ENCODE peak calls at places on chromosome 9, in eight cellular contexts. One of them, this sample, is unnamed.

GRCh38 chr9:84781431-84781830 is 111.9 kb downstream of the NTRK2 start:
- DNase-seq in SK-N-SH: peak; percentile 15
- DNase-seq in endothelial cell of umbilical vein: peak; percentile 33
- DNase-seq in HepG2: peak; percentile 23
- DNase-seq in K562: no peak
- DNase-seq in H1: no peak
- DNase-seq in HCT116: no peak
- DNase-seq in GM12878: no peak
- DNase-seq in this sample: no peak

GRCh38 chr9:90020277-90020871 is 415.6 kb downstream of the GADD45G start:
- DNase-seq in HCT116: no peak
- DNase-seq in K562: no peak
- DNase-seq in SK-N-SH: no peak
- DNase-seq in H1: no peak
- DNase-seq in GM12878: no peak
- DNase-seq in HepG2: no peak
- DNase-seq in endothelial cell of umbilical vein: no peak
- DNase-seq in this sample: no peak

GRCh38 chr9:131178382-131178781 is 53.0 kb downstream of the NUP214 start:
- DNase-seq in H1: peak; percentile 87
- DNase-seq in HCT116: peak; percentile 39
- DNase-seq in endothelial cell of umbilical vein: peak; percentile 87
- DNase-seq in GM12878: peak; percentile 23
- DNase-seq in HepG2: peak; percentile 35
- DNase-seq in SK-N-SH: peak; percentile 83
- DNase-seq in K562: peak; percentile 100
- DNase-seq in this sample: no peak

GRCh38 chr9:8261737-8262136 is 462.2 kb upstream of the DMAC1 start:
- DNase-seq in endothelial cell of umbilical vein: no peak
- DNase-seq in K562: no peak
- DNase-seq in SK-N-SH: no peak
- DNase-seq in HepG2: no peak
- DNase-seq in H1: no peak
- DNase-seq in HCT116: no peak
- DNase-seq in GM12878: no peak
- DNase-seq in this sample: no peak

GRCh38 chr9:19641046-19641445 is 147.8 kb downstream of the SLC24A2 start:
- DNase-seq in HepG2: no peak
- DNase-seq in HCT116: no peak
- DNase-seq in K562: no peak
- DNase-seq in SK-N-SH: no peak
- DNase-seq in H1: no peak
- DNase-seq in endothelial cell of umbilical vein: no peak
- DNase-seq in GM12878: no peak
- DNase-seq in this sample: no peak

GRCh38 chr9:96762562-96762961 is 15.3 kb downstream of the ZNF510 start:
- DNase-seq in H1: no peak
- DNase-seq in endothelial cell of umbilical vein: no peak
- DNase-seq in K562: no peak
- DNase-seq in HepG2: no peak
- DNase-seq in GM12878: no peak
- DNase-seq in SK-N-SH: no peak
- DNase-seq in HCT116: no peak
- DNase-seq in this sample: no peak

GRCh38 chr9:7216004-7216821 is 458.4 kb downstream of the KDM4C start:
- DNase-seq in K562: no peak
- DNase-seq in endothelial cell of umbilical vein: no peak
- DNase-seq in GM12878: no peak
- DNase-seq in H1: no peak
- DNase-seq in HCT116: no peak
- DNase-seq in SK-N-SH: no peak
- DNase-seq in HepG2: peak; percentile 13
- DNase-seq in this sample: no peak

GRCh38 chr9:22622823-22623222 is 176.2 kb downstream of the DMRTA1 start:
- DNase-seq in GM12878: no peak
- DNase-seq in endothelial cell of umbilical vein: no peak
- DNase-seq in HCT116: no peak
- DNase-seq in SK-N-SH: no peak
- DNase-seq in K562: no peak
- DNase-seq in HepG2: no peak
- DNase-seq in H1: no peak
- DNase-seq in this sample: no peak

GRCh38 chr9:120579750-120580590 is at the start of gene CDK5RAP2:
- DNase-seq in SK-N-SH: peak; percentile 92
- DNase-seq in endothelial cell of umbilical vein: peak; percentile 98
- DNase-seq in K562: peak; percentile 92
- DNase-seq in GM12878: peak; percentile 88
- DNase-seq in HepG2: peak; percentile 96
- DNase-seq in HCT116: peak; percentile 96
- DNase-seq in H1: peak; percentile 87
- DNase-seq in this sample: peak; percentile 93

GRCh38 chr9:131400627-131401026 is 6.7 kb downstream of the PRRC2B start:
- DNase-seq in GM12878: no peak
- DNase-seq in HCT116: no peak
- DNase-seq in HepG2: no peak
- DNase-seq in endothelial cell of umbilical vein: no peak
- DNase-seq in H1: no peak
- DNase-seq in K562: peak; percentile 4
- DNase-seq in SK-N-SH: no peak
- DNase-seq in this sample: no peak

GRCh38 chr9:78575041-78575440 is 278.1 kb downstream of the PSAT1 start:
- DNase-seq in H1: no peak
- DNase-seq in HepG2: no peak
- DNase-seq in HCT116: no peak
- DNase-seq in endothelial cell of umbilical vein: no peak
- DNase-seq in GM12878: no peak
- DNase-seq in SK-N-SH: no peak
- DNase-seq in K562: no peak
- DNase-seq in this sample: no peak

GRCh38 chr9:121240394-121241145 is 27.4 kb upstream of the GSN start:
- DNase-seq in HepG2: no peak
- DNase-seq in HCT116: no peak
- DNase-seq in GM12878: no peak
- DNase-seq in K562: no peak
- DNase-seq in H1: no peak
- DNase-seq in SK-N-SH: no peak
- DNase-seq in endothelial cell of umbilical vein: no peak
- DNase-seq in this sample: no peak

GRCh38 chr9:37082214-37082765 is 38.1 kb upstream of the ZCCHC7 start:
- DNase-seq in GM12878: no peak
- DNase-seq in endothelial cell of umbilical vein: peak; percentile 10
- DNase-seq in HCT116: no peak
- DNase-seq in SK-N-SH: no peak
- DNase-seq in K562: no peak
- DNase-seq in HepG2: no peak
- DNase-seq in H1: no peak
- DNase-seq in this sample: no peak

GRCh38 chr9:104907278-104907951 is 20.5 kb downstream of the ABCA1 start:
- DNase-seq in HCT116: no peak
- DNase-seq in H1: peak; percentile 27
- DNase-seq in GM12878: no peak
- DNase-seq in HepG2: no peak
- DNase-seq in endothelial cell of umbilical vein: peak; percentile 17
- DNase-seq in SK-N-SH: no peak
- DNase-seq in K562: no peak
- DNase-seq in this sample: no peak

GRCh38 chr9:110990481-110990880 is 47.8 kb downstream of the LPAR1 start:
- DNase-seq in SK-N-SH: no peak
- DNase-seq in H1: no peak
- DNase-seq in HCT116: no peak
- DNase-seq in GM12878: no peak
- DNase-seq in endothelial cell of umbilical vein: no peak
- DNase-seq in HepG2: no peak
- DNase-seq in K562: no peak
- DNase-seq in this sample: no peak

GRCh38 chr9:121674952-121675351 is 23.5 kb downstream of the DAB2IP start:
- DNase-seq in K562: no peak
- DNase-seq in SK-N-SH: no peak
- DNase-seq in HCT116: no peak
- DNase-seq in GM12878: no peak
- DNase-seq in H1: no peak
- DNase-seq in HepG2: no peak
- DNase-seq in endothelial cell of umbilical vein: no peak
- DNase-seq in this sample: no peak

GRCh38 chr9:83932851-83933250 is 11.6 kb upstream of the KIF27 start:
- DNase-seq in GM12878: no peak
- DNase-seq in H1: no peak
- DNase-seq in K562: no peak
- DNase-seq in SK-N-SH: no peak
- DNase-seq in HCT116: no peak
- DNase-seq in HepG2: no peak
- DNase-seq in endothelial cell of umbilical vein: no peak
- DNase-seq in this sample: no peak

GRCh38 chr9:129380961-129381401 is 202.9 kb upstream of the IER5L start:
- DNase-seq in K562: no peak
- DNase-seq in GM12878: no peak
- DNase-seq in HepG2: no peak
- DNase-seq in endothelial cell of umbilical vein: no peak
- DNase-seq in HCT116: no peak
- DNase-seq in H1: no peak
- DNase-seq in SK-N-SH: no peak
- DNase-seq in this sample: no peak

GRCh38 chr9:126126807-126127206 is 199.8 kb upstream of the MVB12B start:
- DNase-seq in HepG2: no peak
- DNase-seq in endothelial cell of umbilical vein: no peak
- DNase-seq in H1: peak; percentile 31
- DNase-seq in K562: no peak
- DNase-seq in GM12878: no peak
- DNase-seq in SK-N-SH: peak; percentile 1
- DNase-seq in HCT116: no peak
- DNase-seq in this sample: no peak

GRCh38 chr9:88303785-88304495 is 84.3 kb upstream of the SPIN1 start:
- DNase-seq in SK-N-SH: no peak
- DNase-seq in GM12878: peak; percentile 23
- DNase-seq in HCT116: no peak
- DNase-seq in endothelial cell of umbilical vein: no peak
- DNase-seq in HepG2: no peak
- DNase-seq in H1: no peak
- DNase-seq in K562: no peak
- DNase-seq in this sample: no peak

GRCh38 chr9:78934880-78935279 is 636.9 kb upstream of the TLE4 start:
- DNase-seq in endothelial cell of umbilical vein: no peak
- DNase-seq in HepG2: no peak
- DNase-seq in GM12878: no peak
- DNase-seq in H1: no peak
- DNase-seq in HCT116: no peak
- DNase-seq in K562: no peak
- DNase-seq in SK-N-SH: no peak
- DNase-seq in this sample: no peak

GRCh38 chr9:137613259-137613658 is 5.5 kb upstream of the EHMT1 start:
- DNase-seq in SK-N-SH: no peak
- DNase-seq in endothelial cell of umbilical vein: no peak
- DNase-seq in GM12878: no peak
- DNase-seq in HepG2: no peak
- DNase-seq in HCT116: no peak
- DNase-seq in H1: no peak
- DNase-seq in K562: no peak
- DNase-seq in this sample: no peak
- H3K9ac ChIP-seq in SK-N-SH: peak overlapping the region; percentile 49
- H3K9ac ChIP-seq in endothelial cell of umbilical vein: no peak overlapping the region
- H3K9ac ChIP-seq in GM12878: no peak overlapping the region
- H3K9ac ChIP-seq in HepG2: no peak overlapping the region
- H3K9ac ChIP-seq in HCT116: peak overlapping the region; percentile 92
- H3K9ac ChIP-seq in H1: no peak overlapping the region
- H3K9ac ChIP-seq in K562: no peak overlapping the region
- H3K9ac ChIP-seq in this sample: no peak overlapping the region

GRCh38 chr9:114721491-114722362 is 39.7 kb upstream of the TEX48 start:
- DNase-seq in K562: no peak
- DNase-seq in endothelial cell of umbilical vein: no peak
- DNase-seq in HCT116: no peak
- DNase-seq in GM12878: no peak
- DNase-seq in HepG2: peak; percentile 99
- DNase-seq in H1: no peak
- DNase-seq in SK-N-SH: no peak
- DNase-seq in this sample: no peak
- TF ChIP-seq POLR2AphosphoS5 in K562: no peak
- TF ChIP-seq POLR2AphosphoS5 in endothelial cell of umbilical vein: no peak
- TF ChIP-seq POLR2AphosphoS5 in HCT116: no peak
- TF ChIP-seq POLR2AphosphoS5 in GM12878: no peak
- TF ChIP-seq POLR2AphosphoS5 in HepG2: no peak
- TF ChIP-seq POLR2AphosphoS5 in H1: no peak
- TF ChIP-seq POLR2AphosphoS5 in SK-N-SH: no peak
- TF ChIP-seq POLR2AphosphoS5 in this sample: no peak

DNA sequence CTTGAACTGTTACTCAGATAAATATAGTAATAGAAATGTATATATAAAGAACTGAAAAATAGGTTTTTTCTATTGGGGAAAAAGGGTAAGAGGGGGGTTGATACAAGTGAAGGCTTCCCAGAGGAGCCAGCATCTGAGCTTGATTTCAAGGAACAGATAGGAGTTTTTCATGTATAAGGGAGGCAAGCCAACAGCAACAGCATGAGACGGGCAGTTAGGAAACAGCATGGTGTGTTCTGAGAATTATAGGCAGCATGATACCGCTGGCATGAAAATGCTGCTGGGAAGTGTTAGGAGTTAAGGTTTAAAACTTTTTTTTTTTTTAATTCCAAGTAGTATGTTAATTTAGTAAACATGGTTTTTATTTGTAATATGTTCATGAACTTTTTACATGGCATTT is 9.6 kb downstream of the CDC37L1 start:
- DNase-seq in endothelial cell of umbilical vein: no peak
- DNase-seq in SK-N-SH: no peak
- DNase-seq in HepG2: no peak
- DNase-seq in H1: no peak
- DNase-seq in GM12878: no peak
- DNase-seq in HCT116: no peak
- DNase-seq in K562: no peak
- DNase-seq in this sample: no peak
- H3K9ac ChIP-seq in endothelial cell of umbilical vein: no peak overlapping the region
- H3K9ac ChIP-seq in SK-N-SH: no peak overlapping the region
- H3K9ac ChIP-seq in HepG2: no peak overlapping the region
- H3K9ac ChIP-seq in H1: no peak overlapping the region
- H3K9ac ChIP-seq in GM12878: no peak overlapping the region
- H3K9ac ChIP-seq in HCT116: no peak overlapping the region
- H3K9ac ChIP-seq in K562: peak overlapping the region; percentile 20
- H3K9ac ChIP-seq in this sample: no peak overlapping the region

DNA sequence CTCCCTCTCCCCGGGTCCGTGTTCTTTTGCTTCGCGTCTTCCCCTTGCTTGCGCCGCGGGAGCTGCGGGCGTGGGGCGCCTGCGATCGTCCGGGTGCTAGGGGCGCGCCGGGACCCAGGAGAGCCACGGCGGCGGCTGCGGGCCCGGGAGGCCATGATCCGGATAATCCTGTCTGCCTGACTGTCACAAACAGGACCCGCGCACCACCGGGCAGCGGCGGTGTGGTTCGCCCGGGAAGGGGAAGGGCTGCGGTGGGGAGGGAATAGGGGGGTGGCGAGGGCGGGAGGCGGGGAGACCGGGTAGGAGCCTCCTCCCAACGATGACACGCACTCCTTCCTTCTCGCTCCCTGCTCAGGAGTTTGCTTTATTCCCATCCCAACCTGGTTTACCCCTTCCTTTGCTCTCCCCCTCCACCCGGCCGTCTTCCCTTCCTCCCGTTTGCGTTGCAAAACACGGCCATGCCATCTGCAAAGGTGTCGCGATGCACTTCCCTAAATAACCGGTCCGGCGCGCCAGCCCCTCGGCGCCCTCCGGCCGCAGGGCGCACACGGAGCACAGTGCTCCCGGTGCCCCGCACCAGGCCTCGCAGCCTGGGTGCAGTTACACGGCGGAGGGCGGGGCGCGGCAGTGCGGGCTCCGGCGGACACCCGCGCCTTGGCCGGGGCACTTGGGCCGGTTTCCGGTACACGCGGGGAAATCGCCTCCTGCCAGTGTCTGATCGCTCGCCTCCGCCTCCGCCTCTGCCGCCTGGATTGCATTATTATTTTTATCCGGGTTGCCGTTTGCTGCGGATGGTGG is 1.5 kb downstream of the SMARCA2 start:
- DNase-seq in HepG2: peak; percentile 45
- DNase-seq in H1: peak; percentile 76
- DNase-seq in endothelial cell of umbilical vein: peak; percentile 58
- DNase-seq in GM12878: no peak
- DNase-seq in SK-N-SH: peak; percentile 85
- DNase-seq in HCT116: no peak
- DNase-seq in K562: peak; percentile 69
- DNase-seq in this sample: no peak
- TF ChIP-seq POLR2AphosphoS5 in HepG2: peak; percentile 42
- TF ChIP-seq POLR2AphosphoS5 in H1: no peak
- TF ChIP-seq POLR2AphosphoS5 in endothelial cell of umbilical vein: no peak
- TF ChIP-seq POLR2AphosphoS5 in GM12878: peak; percentile 60
- TF ChIP-seq POLR2AphosphoS5 in SK-N-SH: peak; percentile 28
- TF ChIP-seq POLR2AphosphoS5 in HCT116: no peak
- TF ChIP-seq POLR2AphosphoS5 in K562: peak; percentile 61
- TF ChIP-seq POLR2AphosphoS5 in this sample: no peak

This sample was measured in SK-N-MC.